ENCODE peak calls at places on chromosomes 1 and 21, in four cellular contexts. Y, T, P and X are unnamed samples.

GRCh38 chr1:117629625-117630422 is 24.0 kb downstream of the TENT5C start:
- DNase-seq in Y (no peak), T (no peak), P (no peak), X (no peak)

GRCh38 chr1:244089561-244089960 is 38.5 kb downstream of the ZBTB18 start:
- DNase-seq in Y (no peak), T (no peak), P (no peak), X (peak)

GRCh38 chr1:218226005-218226404 is 59.1 kb upstream of the RRP15 start:
- DNase-seq in Y (no peak), T (no peak), P (peak), X (no peak)

GRCh38 chr1:150561830-150562367 is 12.7 kb downstream of the ADAMTSL4 start:
- DNase-seq in Y (no peak), T (peak), P (peak), X (peak)

GRCh38 chr1:1259540-1259939 is 13.0 kb upstream of the C1QTNF12 start:
- DNase-seq in Y (no peak), T (no peak), P (no peak), X (no peak)

GRCh38 chr1:207971511-207972224 is 60.7 kb upstream of the CD34 start:
- DNase-seq in Y (no peak), T (no peak), P (no peak), X (no peak)

GRCh38 chr1:41581216-41582003 is 96.9 kb upstream of the EDN2 start:
- DNase-seq in Y (no peak), T (no peak), P (no peak), X (no peak)

GRCh38 chr1:31587720-31588423 is 11.6 kb downstream of the TINAGL1 start:
- DNase-seq in Y (no peak), T (peak), P (peak), X (peak)

GRCh38 chr1:162930532-162931438 is 69.8 kb upstream of the CCDC190 start:
- DNase-seq in Y (no peak), T (no peak), P (no peak), X (no peak)

GRCh38 chr1:153490272-153491051 is 30.0 kb upstream of the S100A7 start:
- DNase-seq in Y (no peak), T (no peak), P (no peak), X (no peak)

GRCh38 chr21:41678944-41679343 is 87.9 kb downstream of the RIPK4 start:
- DNase-seq in Y (no peak), T (peak), P (peak), X (peak)

GRCh38 chr21:45525153-45525909 is 16.9 kb downstream of the SLC19A1 start:
- DNase-seq in Y (no peak), T (no peak), P (peak), X (no peak)

GRCh38 chr1:118101445-118101844 is 83.6 kb downstream of the SPAG17 start:
- DNase-seq in Y (no peak), T (no peak), P (no peak), X (no peak)

GRCh38 chr1:85195703-85196102 is 5.1 kb downstream of the SYDE2 start:
- DNase-seq in Y (no peak), T (no peak), P (peak), X (no peak)

GRCh38 chr1:50553921-50554320 is 130.7 kb upstream of the DMRTA2 start:
- DNase-seq in Y (no peak), T (no peak), P (peak), X (no peak)

GRCh38 chr1:54488831-54489626 is 59.0 kb upstream of the ACOT11 start:
- DNase-seq in Y (no peak), T (peak), P (peak), X (peak)

GRCh38 chr1:193270996-193271395 is 84.6 kb upstream of the B3GALT2 start:
- DNase-seq in Y (peak), T (no peak), P (no peak), X (no peak)

GRCh38 chr1:61139324-61140055 is 57.1 kb downstream of the NFIA start:
- DNase-seq in Y (no peak), T (no peak), P (peak), X (no peak)

GRCh38 chr1:231395051-231395995 is 26.8 kb downstream of the EGLN1 start:
- DNase-seq in Y (no peak), T (no peak), P (peak), X (no peak)

GRCh38 chr1:25794325-25794724 is 5.7 kb upstream of the SELENON start:
- DNase-seq in Y (no peak), T (no peak), P (no peak), X (no peak)

GRCh38 chr1:246753670-246754535 is 29.7 kb downstream of the SCCPDH start:
- DNase-seq in Y (peak), T (peak), P (peak), X (peak)

GRCh38 chr1:176033474-176033873 is 173.6 kb downstream of the COP1 start:
- DNase-seq in Y (no peak), T (no peak), P (no peak), X (no peak)

GRCh38 chr21:25891596-25891995 is 156.8 kb downstream of the GABPA start:
- DNase-seq in Y (no peak), T (no peak), P (no peak), X (no peak)

GRCh38 chr1:201454568-201454967 is 14.4 kb downstream of the PHLDA3 start:
- DNase-seq in Y (no peak), T (no peak), P (no peak), X (no peak)

GRCh38 chr21:17693801-17694200 is 81.1 kb upstream of the BTG3 start:
- DNase-seq in Y (no peak), T (no peak), P (no peak), X (no peak)

GRCh38 chr21:39232926-39233325 is 49.7 kb upstream of the PSMG1 start:
- DNase-seq in Y (no peak), T (no peak), P (no peak), X (no peak)

GRCh38 chr1:204206121-204206520 is 7.7 kb downstream of the GOLT1A start:
- DNase-seq in Y (no peak), T (peak), P (no peak), X (no peak)

GRCh38 chr1:201260648-201261311 is 22.5 kb upstream of the PKP1 start:
- DNase-seq in Y (no peak), T (no peak), P (no peak), X (no peak)

GRCh38 chr1:21933397-21934248 is 3.5 kb downstream of the HSPG2 start:
- DNase-seq in Y (no peak), T (no peak), P (no peak), X (no peak)

GRCh38 chr1:232183802-232184201 is 446.1 kb downstream of the SIPA1L2 start:
- DNase-seq in Y (no peak), T (no peak), P (no peak), X (no peak)

GRCh38 chr21:43189936-43190335 is 21.1 kb downstream of the CRYAA start:
- DNase-seq in Y (no peak), T (no peak), P (no peak), X (no peak)

GRCh38 chr21:43190544-43191340 is 21.9 kb downstream of the CRYAA start:
- DNase-seq in Y (no peak), T (no peak), P (no peak), X (no peak)

GRCh38 chr21:43188181-43188580 is 19.4 kb downstream of the CRYAA start:
- DNase-seq in Y (no peak), T (no peak), P (no peak), X (no peak)

GRCh38 chr21:43187715-43188114 is 18.9 kb downstream of the CRYAA start:
- DNase-seq in Y (no peak), T (no peak), P (no peak), X (no peak)

DNA sequence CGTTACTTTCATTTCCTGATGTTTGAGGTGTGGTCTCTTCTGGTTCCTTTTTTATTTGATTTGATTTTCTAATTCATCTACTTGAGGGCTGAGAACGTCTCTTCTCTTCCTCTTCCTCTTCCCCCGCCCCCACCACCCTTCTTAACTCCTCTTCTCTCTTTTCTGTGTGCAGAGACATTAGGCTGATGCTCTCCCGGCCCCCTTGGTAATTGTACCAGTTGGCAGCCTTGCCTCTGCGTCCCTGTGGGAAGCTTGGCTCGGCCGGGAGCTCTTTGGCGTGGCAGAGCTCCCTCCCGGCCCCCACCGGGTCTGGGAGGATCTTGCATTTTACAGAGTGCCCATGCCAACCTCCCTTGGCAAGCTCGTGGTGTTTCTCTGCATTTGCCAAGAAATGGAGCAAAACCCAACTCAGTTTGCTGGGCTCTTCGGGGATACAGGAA is 19.9 kb downstream of the CRYAA start:
- DNase-seq in Y (no peak), T (no peak), P (no peak), X (no peak)
- TF ChIP-seq FOXM1 in Y (no peak), T (no peak), P (no peak), X (no peak)

DNA sequence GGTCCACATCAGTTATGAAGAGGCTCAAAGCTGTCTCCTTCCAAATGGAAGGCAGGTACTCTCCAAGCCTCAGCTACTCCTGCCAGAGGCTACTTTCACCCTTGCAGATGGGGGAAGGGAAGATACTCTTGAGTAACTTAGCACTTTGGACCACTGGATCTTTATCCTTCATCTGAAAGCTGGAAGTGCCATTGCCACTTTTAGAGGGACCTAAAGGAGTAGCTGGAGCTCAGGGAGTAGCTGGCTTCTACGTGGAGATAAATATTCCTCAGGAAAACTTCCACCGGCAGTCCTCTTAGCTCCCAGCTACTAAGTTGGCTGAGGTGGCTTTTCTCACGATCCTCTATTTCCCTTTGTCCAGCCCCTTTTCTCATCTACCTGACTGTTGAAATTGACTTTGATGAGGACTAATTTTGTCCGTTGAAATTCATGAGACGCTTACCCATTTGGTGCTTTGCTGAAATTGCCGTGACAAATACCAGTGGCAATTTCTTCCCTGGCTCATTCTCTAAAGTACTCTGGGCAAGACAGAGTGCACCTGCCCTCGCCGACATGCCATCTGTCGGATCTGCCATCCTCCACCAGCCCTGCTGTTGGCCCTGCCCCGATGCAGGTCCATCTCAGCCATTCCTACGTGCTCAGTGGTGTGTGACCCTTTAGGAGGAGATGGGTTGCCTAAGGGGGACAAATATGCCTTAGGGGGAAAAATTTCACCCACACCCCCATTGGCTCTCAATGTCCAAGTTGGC is 13.6 kb downstream of the IGSF21 start:
- DNase-seq in Y (no peak), T (no peak), P (no peak), X (no peak)
- TF ChIP-seq TARDBP in Y (no peak), T (no peak), P (no peak), X (no peak)

GRCh38 chr1:147840909-147841308 is 61.7 kb upstream of the GJA8 start:
- DNase-seq in Y (no peak), T (peak), P (no peak), X (peak)
- TF ChIP-seq SP1 in Y (no peak), T (no peak), P (no peak), X (no peak)

GRCh38 chr1:178497903-178498478 is 1.2 kb upstream of the CLEC20A start:
- DNase-seq in Y (no peak), T (no peak), P (no peak), X (no peak)

GRCh38 chr1:178496410-178497135 is at the start of gene CLEC20A:
- DNase-seq in Y (no peak), T (no peak), P (no peak), X (no peak)

GRCh38 chr1:178500091-178500770 is 3.5 kb upstream of the CLEC20A start:
- DNase-seq in Y (no peak), T (no peak), P (no peak), X (peak)

GRCh38 chr1:178500936-178501554 is 4.3 kb upstream of the CLEC20A start:
- DNase-seq in Y (no peak), T (no peak), P (no peak), X (no peak)

GRCh38 chr1:178498896-178499675 is 2.3 kb upstream of the CLEC20A start:
- DNase-seq in Y (no peak), T (no peak), P (no peak), X (no peak)
- TF ChIP-seq FOXM1 in Y (no peak), T (no peak), P (no peak), X (no peak)

GRCh38 chr1:212655668-212656440 is 43.8 kb downstream of the BATF3 start:
- DNase-seq in Y (no peak), T (no peak), P (no peak), X (no peak)
- TF ChIP-seq TARDBP in Y (no peak), T (no peak), P (no peak), X (no peak)